ENCODE peak calls at places on chromosome 20, in five cellular contexts. T is GOT3; E is stimulated activated CD4-positive, alpha-beta T cell treated with anti-CD3 and anti-CD28 coated beads, TNF-alpha, amount 100 ng/mL, for 48 hours; S is NCI-H2171; I is M059J. C is an unnamed sample.

GRCh38 chr20:44650777-44651493 is 564 bp downstream of the ADA start:
- DNase-seq in T (no peak), E (no peak), S (no peak), I (no peak), C (no peak)

GRCh38 chr20:25090492-25091429 is 8.8 kb upstream of the VSX1 start:
- DNase-seq in T (no peak), E (peak), S (peak), I (no peak), C (peak)

GRCh38 chr20:11849976-11850670 is 67.6 kb upstream of the BTBD3 start:
- DNase-seq in T (peak), E (no peak), S (no peak), I (peak), C (no peak)

GRCh38 chr20:10758446-10758845 is 84.6 kb upstream of the JAG1 start:
- DNase-seq in T (no peak), E (no peak), S (no peak), I (peak), C (no peak)

GRCh38 chr20:32975698-32976674 is 28.2 kb downstream of the SUN5 start:
- DNase-seq in T (no peak), E (no peak), S (no peak), I (peak), C (no peak)

GRCh38 chr20:22768779-22769178 is 184.4 kb upstream of the FOXA2 start:
- DNase-seq in T (no peak), E (no peak), S (no peak), I (peak), C (no peak)

GRCh38 chr20:33119725-33120720 is 40.6 kb downstream of the BPIFB4 start:
- DNase-seq in T (no peak), E (no peak), S (no peak), I (peak), C (no peak)

GRCh38 chr20:25676164-25676809 is 20.4 kb downstream of the ZNF337 start:
- DNase-seq in T (no peak), E (no peak), S (no peak), I (peak), C (no peak)

GRCh38 chr20:63129991-63130653 is 85.8 kb downstream of the YTHDF1 start:
- DNase-seq in T (no peak), E (no peak), S (no peak), I (no peak), C (no peak)

GRCh38 chr20:32605167-32605656 is 20.1 kb upstream of the NOL4L start:
- DNase-seq in T (no peak), E (no peak), S (no peak), I (no peak), C (no peak)

GRCh38 chr20:60447703-60448102 is 489.5 kb downstream of the CDH26 start:
- DNase-seq in T (no peak), E (no peak), S (no peak), I (no peak), C (no peak)

GRCh38 chr20:32828029-32828666 is 8.4 kb downstream of the MAPRE1 start:
- DNase-seq in T (no peak), E (no peak), S (no peak), I (peak), C (no peak)

GRCh38 chr20:3616250-3616649 is 46.9 kb downstream of the GFRA4 start:
- DNase-seq in T (no peak), E (no peak), S (no peak), I (peak), C (no peak)

GRCh38 chr20:36585410-36586125 is 12.2 kb downstream of the TGIF2 start:
- DNase-seq in T (no peak), E (no peak), S (peak), I (peak), C (no peak)

GRCh38 chr20:1371235-1371782 is 21.5 kb downstream of the FKBP1A start:
- DNase-seq in T (no peak), E (no peak), S (no peak), I (no peak), C (no peak)

GRCh38 chr20:47905628-47906487 is 120.6 kb upstream of the SULF2 start:
- DNase-seq in T (no peak), E (no peak), S (no peak), I (no peak), C (no peak)

GRCh38 chr20:50267866-50268219 is 77.2 kb downstream of the CEBPB start:
- DNase-seq in T (no peak), E (no peak), S (no peak), I (no peak), C (no peak)

GRCh38 chr20:58546312-58546711 is 31.1 kb upstream of the APCDD1L start:
- DNase-seq in T (no peak), E (no peak), S (no peak), I (no peak), C (no peak)

GRCh38 chr20:17616480-17617211 is 46.8 kb downstream of the DSTN start:
- DNase-seq in T (no peak), E (no peak), S (no peak), I (no peak), C (no peak)

C was measured in NCI-H1694.